ENCODE peak calls at places on chromosomes 7 and 10, in eight cellular contexts. U is endothelial cell; G is H7; R is tibial artery; P is kidney glomerular epithelial cell; V is activated naive CD8-positive, alpha-beta T cell treated with anti-CD3 and anti-CD28 coated beads, Interleukin-2, amount 50 U/mL, for 24 hours; L is effector memory CD4-positive, alpha-beta T cell; H is kidney epithelial cell. T is an unnamed sample.

GRCh38 chr7:138852469-138852868 is 54.5 kb upstream of the ATP6V0A4 start:
- DNase-seq in H (no peak), G (no peak), L (no peak), P (no peak), V (no peak), U (no peak), R (no peak), T (no peak)

GRCh38 chr7:81873559-81873958 is 103.7 kb upstream of the HGF start:
- DNase-seq in L (no peak), H (no peak), R (no peak), V (no peak), U (no peak), P (no peak), G (no peak), T (no peak)

GRCh38 chr7:71682841-71683341 is 550.9 kb downstream of the GALNT17 start:
- DNase-seq in P (no peak), L (no peak), G (peak; percentile 57), V (no peak), H (no peak), R (no peak), U (no peak), T (peak; percentile 31)

GRCh38 chr7:139370301-139370942 is 10.7 kb downstream of the LUC7L2 start:
- DNase-seq in H (no peak), P (no peak), V (no peak), R (no peak), G (no peak), U (no peak), L (no peak), T (no peak)

GRCh38 chr10:33653584-33654367 is 319.3 kb upstream of the NRP1 start:
- DNase-seq in R (no peak), U (no peak), V (no peak), H (no peak), G (no peak), L (no peak), P (peak; percentile 38), T (no peak)

GRCh38 chr10:79127151-79127961 is 58.6 kb downstream of the ZMIZ1 start:
- DNase-seq in U (no peak), H (no peak), V (no peak), G (peak; percentile 86), L (no peak), R (peak; percentile 85), P (peak; percentile 54), T (no peak)

GRCh38 chr7:153087498-153087897 is 327.9 kb downstream of the ACTR3B start:
- DNase-seq in H (no peak), G (no peak), P (no peak), V (no peak), R (no peak), L (no peak), U (no peak), T (no peak)

GRCh38 chr10:32489935-32490334 is 44.0 kb downstream of the CCDC7 start:
- DNase-seq in U (no peak), H (no peak), R (no peak), P (no peak), L (no peak), G (no peak), V (no peak), T (no peak)

GRCh38 chr10:99005254-99005653 is 230.4 kb downstream of the HPSE2 start:
- DNase-seq in R (no peak), H (no peak), P (no peak), V (no peak), L (no peak), G (no peak), U (no peak), T (no peak)

GRCh38 chr10:100934084-100934659 is 21.4 kb downstream of the SLF2 start:
- DNase-seq in V (no peak), H (no peak), G (peak; percentile 22), P (no peak), L (no peak), R (no peak), U (peak; percentile 8), T (no peak)

GRCh38 chr7:30396379-30396778 is 82.2 kb downstream of the NOD1 start:
- DNase-seq in P (no peak), V (no peak), G (no peak), L (no peak), H (no peak), R (no peak), U (no peak), T (no peak)

GRCh38 chr10:3081383-3081981 is 14.1 kb downstream of the PFKP start:
- DNase-seq in U (no peak), R (peak; percentile 58), V (no peak), H (no peak), L (no peak), G (no peak), P (no peak), T (no peak)

GRCh38 chr7:145868935-145869334 is 247.7 kb upstream of the CNTNAP2 start:
- DNase-seq in U (no peak), L (no peak), R (no peak), P (no peak), H (no peak), V (no peak), G (no peak), T (no peak)

GRCh38 chr10:33331020-33331557 is 3.4 kb downstream of the NRP1 start:
- DNase-seq in P (no peak), G (no peak), L (no peak), H (no peak), V (no peak), U (no peak), R (no peak), T (no peak)

GRCh38 chr10:33897255-33897893 is 562.9 kb upstream of the NRP1 start:
- DNase-seq in G (no peak), V (no peak), P (no peak), H (no peak), R (no peak), U (no peak), L (no peak), T (no peak)

GRCh38 chr7:132298782-132299181 is 277.5 kb downstream of the PLXNA4 start:
- DNase-seq in R (no peak), L (no peak), U (no peak), V (no peak), G (no peak), H (peak; percentile 7), P (peak; percentile 5), T (no peak)

GRCh38 chr10:116143673-116144072 is 129.3 kb downstream of the GFRA1 start:
- DNase-seq in V (no peak), U (no peak), R (no peak), P (no peak), H (no peak), L (no peak), G (no peak), T (no peak)

GRCh38 chr10:113178771-113179170 is 228.7 kb downstream of the TCF7L2 start:
- DNase-seq in U (no peak), P (no peak), H (no peak), V (no peak), L (no peak), R (no peak), G (peak; percentile 44), T (no peak)

GRCh38 chr10:47348138-47348651 is at the start of gene RBP3:
- DNase-seq in R (peak; percentile 51), H (no peak), G (no peak), L (no peak), V (no peak), U (no peak), P (no peak), T (no peak)

GRCh38 chr10:15585303-15585715 is 134.4 kb downstream of the ITGA8 start:
- DNase-seq in R (peak; percentile 80), P (peak; percentile 60), L (no peak), G (peak; percentile 65), H (peak; percentile 2), U (peak; percentile 87), V (peak; percentile 34), T (peak; percentile 82)